ENCODE peak calls at places on chromosomes 13 and 19, in four cellular contexts. F is stimulated activated CD4-positive, alpha-beta T cell treated with anti-CD3 and anti-CD28 coated beads, Interleukin-1b, Interleukin-23, amount 100 ng/mL, for 24 hours; E is A549; L is NCI-H2081. A is an unnamed sample.

GRCh38 chr19:15299568-15300409 is 32.5 kb downstream of the BRD4 start:
- DNase-seq in F (no peak), E (no peak), L (no peak), A (no peak)

GRCh38 chr19:53467138-53467502 is 413 bp upstream of the ZNF813 start:
- DNase-seq in F (no peak), E (no peak), L (no peak), A (no peak)

GRCh38 chr13:20231839-20232555 is at the start of gene GJB6:
- DNase-seq in F (peak), E (no peak), L (no peak), A (peak)

GRCh38 chr19:49408816-49409440 is 14.3 kb downstream of the PTH2 start:
- DNase-seq in F (no peak), E (no peak), L (no peak), A (no peak)

GRCh38 chr19:4929186-4929585 is 19.9 kb downstream of the UHRF1 start:
- DNase-seq in F (no peak), E (no peak), L (no peak), A (no peak)

GRCh38 chr19:42024622-42025111 is 30.6 kb upstream of the ATP1A3 start:
- DNase-seq in F (no peak), E (no peak), L (no peak), A (no peak)

GRCh38 chr13:41418027-41418426 is 39.3 kb upstream of the RGCC start:
- DNase-seq in F (no peak), E (no peak), L (no peak), A (no peak)

GRCh38 chr13:99929866-99930265 is 41.7 kb downstream of the ZIC5 start:
- DNase-seq in F (no peak), E (no peak), L (no peak), A (no peak)

GRCh38 chr19:28633223-28634030 is 579.5 kb downstream of the UQCRFS1 start:
- DNase-seq in F (peak), E (no peak), L (no peak), A (peak)

GRCh38 chr19:58400916-58401824 is 5.7 kb downstream of the RNF225 start:
- DNase-seq in F (peak), E (peak), L (peak), A (peak)

GRCh38 chr13:106561551-106562170 is 6.3 kb downstream of the ARGLU1 start:
- DNase-seq in F (peak), E (no peak), L (no peak), A (no peak)

GRCh38 chr13:112968380-112968909 is 569 bp upstream of the MCF2L start:
- DNase-seq in F (peak), E (peak), L (peak), A (peak)

GRCh38 chr19:40365613-40366401 is 17.3 kb downstream of the PLD3 start:
- DNase-seq in F (peak), E (peak), L (no peak), A (no peak)

GRCh38 chr19:9793051-9793591 is 24.6 kb upstream of the ZNF846 start:
- DNase-seq in F (peak), E (no peak), L (peak), A (no peak)

GRCh38 chr19:41795031-41795461 is 1.3 kb upstream of the CEACAM3 start:
- DNase-seq in F (peak), E (peak), L (peak), A (peak)

GRCh38 chr13:93066187-93066586 is 160.4 kb upstream of the GPC6 start:
- DNase-seq in F (no peak), E (no peak), L (no peak), A (no peak)

GRCh38 chr13:51050021-51050886 is 60.8 kb downstream of the C13orf42 start:
- DNase-seq in F (no peak), E (no peak), L (no peak), A (no peak)

GRCh38 chr13:99911069-99911964 is 60.2 kb downstream of the ZIC5 start:
- DNase-seq in F (no peak), E (no peak), L (peak), A (no peak)

GRCh38 chr13:28679628-28680027 is 20.7 kb downstream of the POMP start:
- DNase-seq in F (no peak), E (no peak), L (no peak), A (no peak)

GRCh38 chr13:38398810-38399493 is 49.3 kb downstream of the UFM1 start:
- DNase-seq in F (no peak), E (no peak), L (no peak), A (no peak)

GRCh38 chr13:23743717-23744116 is 145.5 kb downstream of the MIPEP start:
- DNase-seq in F (no peak), E (no peak), L (no peak), A (peak)

GRCh38 chr19:49512970-49513745 is 697 bp downstream of the FCGRT start:
- DNase-seq in F (no peak), E (no peak), L (peak), A (peak)

GRCh38 chr19:27935669-27936068 is 1277.3 kb downstream of the UQCRFS1 start:
- DNase-seq in F (no peak), E (no peak), L (no peak), A (no peak)

GRCh38 chr19:8458380-8458779 is 13.6 kb downstream of the HNRNPM start:
- DNase-seq in F (no peak), E (no peak), L (no peak), A (no peak)

GRCh38 chr19:2933490-2933910 is 11.3 kb downstream of the ZNF77 start:
- DNase-seq in F (no peak), E (no peak), L (no peak), A (no peak)

GRCh38 chr13:98478134-98479129 is 98.5 kb downstream of the STK24 start:
- DNase-seq in F (no peak), E (no peak), L (no peak), A (no peak)

GRCh38 chr19:38391911-38392464 is 3.5 kb downstream of the SPRED3 start:
- DNase-seq in F (no peak), E (no peak), L (no peak), A (no peak)

GRCh38 chr13:97945342-97945741 is 8.1 kb upstream of the IPO5 start:
- DNase-seq in F (no peak), E (no peak), L (no peak), A (no peak)

GRCh38 chr19:50967924-50968708 is 1.3 kb downstream of the KLK6 start:
- DNase-seq in F (no peak), E (no peak), L (no peak), A (no peak)

GRCh38 chr13:78317030-78317429 is 286.3 kb downstream of the POU4F1 start:
- DNase-seq in F (no peak), E (no peak), L (no peak), A (peak)

GRCh38 chr13:27926644-27927434 is 7.0 kb downstream of the PDX1 start:
- DNase-seq in F (no peak), E (no peak), L (no peak), A (no peak)

GRCh38 chr13:30341815-30342570 is 34.6 kb upstream of the KATNAL1 start:
- DNase-seq in F (no peak), E (no peak), L (no peak), A (no peak)

GRCh38 chr13:79741006-79741405 is 260.1 kb downstream of the NDFIP2 start:
- DNase-seq in F (no peak), E (no peak), L (no peak), A (no peak)

GRCh38 chr19:46617566-46618079 is 7.3 kb downstream of the PTGIR start:
- DNase-seq in F (no peak), E (no peak), L (no peak), A (no peak)

GRCh38 chr13:68923995-68924394 is 1183.6 kb upstream of the ATXN8OS start:
- DNase-seq in F (no peak), E (no peak), L (no peak), A (no peak)

GRCh38 chr19:13356686-13357280 is 149.5 kb downstream of the CACNA1A start:
- DNase-seq in F (no peak), E (no peak), L (no peak), A (no peak)

GRCh38 chr19:19422156-19422555 is 16.7 kb downstream of the GATAD2A start:
- DNase-seq in F (no peak), E (no peak), L (no peak), A (no peak)

A was measured in COR-L47.